ENCODE peak calls at places on chromosomes 6 and 20, in four cellular contexts. A is right lobe of liver, F is heart left ventricle, S is fibroblast of lung. V is an unnamed sample.

GRCh38 chr6:67766061-67766460 is 869.0 kb upstream of the ADGRB3 start:
- DNase-seq in A (no peak), F (no peak), S (peak), V (no peak)

GRCh38 chr20:58454460-58454859 is 60.7 kb downstream of the APCDD1L start:
- DNase-seq in A (no peak), F (no peak), S (no peak), V (no peak)

GRCh38 chr20:49859807-49860206 is 47.2 kb downstream of the SLC9A8 start:
- DNase-seq in A (no peak), F (no peak), S (no peak), V (peak)

GRCh38 chr20:42043921-42044320 is 425.7 kb upstream of the CHD6 start:
- DNase-seq in A (no peak), F (no peak), S (no peak), V (no peak)

GRCh38 chr6:158020811-158021210 is 39.1 kb downstream of the SYNJ2 start:
- DNase-seq in A (no peak), F (no peak), S (no peak), V (no peak)

GRCh38 chr20:38833857-38834164 is 28.3 kb downstream of the PPP1R16B start:
- DNase-seq in A (no peak), F (no peak), S (no peak), V (no peak)

GRCh38 chr6:2791124-2792050 is 26.2 kb downstream of the WRNIP1 start:
- DNase-seq in A (peak), F (peak), S (peak), V (no peak)

GRCh38 chr6:5695260-5696245 is 311.2 kb downstream of the NRN1 start:
- DNase-seq in A (no peak), F (no peak), S (peak), V (peak)

GRCh38 chr20:31494131-31494530 is 19.0 kb downstream of the REM1 start:
- DNase-seq in A (no peak), F (no peak), S (peak), V (no peak)

GRCh38 chr6:53926505-53926904 is 131.7 kb downstream of the LRRC1 start:
- DNase-seq in A (no peak), F (no peak), S (peak), V (no peak)

GRCh38 chr6:100846276-100846675 is 34.9 kb downstream of the ASCC3 start:
- DNase-seq in A (no peak), F (no peak), S (peak), V (no peak)

GRCh38 chr6:108029226-108029921 is 45.2 kb downstream of the OSTM1 start:
- DNase-seq in A (no peak), F (no peak), S (no peak), V (no peak)

GRCh38 chr20:15977758-15978157 is 595.5 kb downstream of the KIF16B start:
- DNase-seq in A (no peak), F (no peak), S (no peak), V (no peak)

GRCh38 chr20:15976047-15976731 is 597.1 kb downstream of the KIF16B start:
- DNase-seq in A (no peak), F (no peak), S (no peak), V (no peak)

GRCh38 chr20:15977026-15977425 is 596.2 kb downstream of the KIF16B start:
- DNase-seq in A (no peak), F (no peak), S (no peak), V (no peak)
- H3K27ac ChIP-seq in A (no peak), F (no peak), S (no peak), V (no peak)

GRCh38 chr6:30821862-30822784 is 62.2 kb upstream of the DDR1 start:
- DNase-seq in A (no peak), F (no peak), S (peak), V (no peak)
- H3K27ac ChIP-seq in A (no peak), F (no peak), S (no peak), V (peak)

DNA sequence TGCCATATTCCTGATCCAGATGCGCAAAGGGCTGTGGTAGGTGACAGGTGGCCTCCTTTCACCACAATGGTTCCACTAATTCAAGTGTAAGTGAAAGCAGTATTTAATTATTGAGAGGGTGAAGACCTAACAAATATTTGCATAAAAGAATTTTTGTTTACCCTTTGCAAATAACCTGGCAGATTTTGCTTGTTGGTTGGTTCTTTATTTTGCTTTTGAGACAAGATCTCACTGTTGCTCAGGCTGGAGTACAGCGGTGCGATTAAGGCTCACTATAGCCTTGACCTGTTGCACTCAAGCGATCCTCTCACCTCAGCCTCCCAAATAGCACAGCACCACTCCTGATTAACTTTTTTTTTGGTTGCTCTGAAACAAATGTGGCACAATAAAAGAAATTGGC is 49.2 kb downstream of the PCNA start:
- DNase-seq in A (no peak), F (no peak), S (no peak), V (no peak)
- H3K27ac ChIP-seq in A (no peak), F (no peak), S (no peak), V (no peak)

GRCh38 chr6:150666071-150666470 is 66.4 kb downstream of the PLEKHG1 start:
- DNase-seq in A (peak), F (peak), S (peak), V (no peak)
- H3K27ac ChIP-seq in A (no peak), F (no peak), S (no peak), V (no peak)

DNA sequence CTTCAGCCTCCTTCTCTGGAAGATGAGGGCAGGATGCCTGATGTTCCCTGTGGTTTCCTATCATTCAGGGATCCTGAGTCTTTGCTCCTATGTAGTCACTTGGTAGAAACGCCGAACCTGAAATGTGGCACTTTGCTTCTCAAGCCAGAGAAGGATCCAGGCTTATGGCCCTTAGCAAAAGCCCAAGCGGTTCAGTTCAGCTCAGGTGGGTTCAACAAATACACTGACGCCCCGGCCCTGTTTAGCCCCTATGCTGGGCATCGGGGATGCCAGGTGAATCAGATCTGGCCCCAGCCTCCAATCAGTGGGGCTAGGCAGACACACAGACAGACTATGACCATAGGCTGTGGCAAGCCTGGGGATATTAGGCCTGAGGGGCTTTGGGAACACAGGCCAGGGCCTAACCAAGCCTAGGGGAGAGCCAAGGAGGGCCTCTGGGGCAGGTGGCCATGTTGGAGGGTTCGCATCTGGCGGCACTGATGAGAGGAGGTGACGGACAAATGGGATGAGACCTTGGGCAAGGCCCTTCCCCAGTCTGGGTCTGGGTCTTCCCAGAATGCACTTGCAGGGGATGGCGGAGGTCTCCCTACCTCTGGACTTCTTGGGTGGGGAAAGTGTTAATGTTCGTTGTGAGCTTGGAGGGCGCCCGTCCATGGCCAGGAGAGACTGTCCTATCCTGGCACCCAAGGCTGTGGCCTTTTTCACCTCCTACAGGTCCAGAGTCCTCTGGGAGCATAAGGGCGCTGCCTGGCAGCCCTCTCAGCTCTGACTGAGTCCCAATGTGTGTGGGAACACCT is 17.6 kb upstream of the SRC start:
- DNase-seq in A (no peak), F (no peak), S (no peak), V (no peak)
- H3K27ac ChIP-seq in A (no peak), F (no peak), S (peak), V (no peak)

DNA sequence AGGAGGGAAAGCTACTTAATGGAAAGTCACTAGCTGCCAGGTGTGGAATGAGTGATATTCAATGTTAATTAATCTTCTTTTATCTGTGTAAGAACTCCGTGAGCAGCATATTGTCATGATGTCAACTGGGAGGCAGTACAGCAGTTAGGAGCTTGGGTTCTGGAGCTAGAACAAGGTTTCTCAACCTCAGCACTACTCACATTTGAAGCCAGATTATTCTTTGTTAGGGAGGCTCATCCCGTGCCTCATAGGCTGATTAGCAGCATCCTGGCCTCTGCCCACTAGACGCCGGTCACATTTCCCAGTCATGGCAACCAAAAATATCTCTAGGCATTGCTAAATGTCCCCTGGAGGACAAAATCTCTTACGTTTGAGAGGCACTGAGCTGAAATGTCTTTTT is 41.2 kb downstream of the BCAS1 start:
- DNase-seq in A (no peak), F (no peak), S (no peak), V (no peak)
- H3K27ac ChIP-seq in A (no peak), F (no peak), S (no peak), V (no peak)